ENCODE peak calls at places on chromosomes 16 and 17, in nine cellular contexts. Q, U, N, W, S, M, V, O and E are unnamed samples.
A peak's percentile ranks its signal among the peaks of the same experiment; 100 is the strongest.

GRCh38 chr16:52078716-52079655 is 468.0 kb downstream of the TOX3 start:
- DNase-seq in N (no peak), S (no peak), M (no peak), O (no peak), V (no peak), Q (no peak), U (no peak), W (no peak), E (no peak)

GRCh38 chr16:57815987-57816745 is 13.9 kb upstream of the KIFC3 start:
- DNase-seq in N (peak; percentile 98), O (peak; percentile 40), M (no peak), Q (no peak), S (peak; percentile 97), U (peak; percentile 56), W (peak; percentile 79), V (peak; percentile 51), E (peak; percentile 71)

GRCh38 chr17:57676543-57676942 is 68.6 kb downstream of the CCDC182 start:
- DNase-seq in U (no peak), N (no peak), S (no peak), Q (no peak), O (no peak), W (no peak), M (no peak), V (no peak), E (no peak)

GRCh38 chr16:31354394-31355291 is at the start of gene ITGAX:
- DNase-seq in Q (peak; percentile 67), O (no peak), U (no peak), N (peak; percentile 32), W (no peak), V (no peak), S (no peak), M (peak; percentile 67), E (no peak)

GRCh38 chr17:80820331-80820730 is 171.3 kb upstream of the CHMP6 start:
- DNase-seq in U (no peak), S (no peak), Q (no peak), W (no peak), N (no peak), O (no peak), M (no peak), V (no peak), E (no peak)

GRCh38 chr17:4920351-4921048 is 11.6 kb upstream of the GP1BA start:
- DNase-seq in S (no peak), U (no peak), O (no peak), M (no peak), W (no peak), Q (no peak), N (peak; percentile 51), V (no peak), E (no peak)

GRCh38 chr16:56257260-56257659 is 66.0 kb downstream of the GNAO1 start:
- DNase-seq in V (no peak), O (peak; percentile 47), U (peak; percentile 93), Q (no peak), S (no peak), M (no peak), W (no peak), N (no peak), E (no peak)

GRCh38 chr16:19366384-19366783 is 51.3 kb upstream of the TMC5 start:
- DNase-seq in N (no peak), O (no peak), S (no peak), Q (no peak), W (no peak), V (no peak), M (no peak), U (no peak), E (no peak)

GRCh38 chr17:44781553-44782348 is 23.0 kb downstream of the ADAM11 start:
- DNase-seq in O (no peak), U (no peak), Q (no peak), V (no peak), W (peak; percentile 54), S (no peak), M (no peak), N (no peak), E (no peak)

GRCh38 chr16:12758031-12758669 is 45.5 kb downstream of the CPPED1 start:
- DNase-seq in U (peak; percentile 79), O (no peak), Q (no peak), W (no peak), S (no peak), V (peak; percentile 67), N (no peak), M (no peak), E (no peak)

GRCh38 chr17:74351552-74352210 is 10.0 kb downstream of the BTBD17 start:
- DNase-seq in O (no peak), S (no peak), V (peak; percentile 51), Q (no peak), W (peak; percentile 85), U (peak; percentile 37), M (no peak), N (no peak), E (peak; percentile 40)
- TF ChIP-seq CTCF in O (no peak), S (no peak), V (no peak), Q (no peak), W (peak; percentile 31), U (peak; percentile 10), M (no peak), N (no peak), E (peak; percentile 19)

GRCh38 chr16:5633845-5634440 is 536.3 kb upstream of the EEF2KMT start:
- DNase-seq in O (no peak), Q (no peak), M (no peak), N (no peak), W (peak; percentile 80), S (no peak), U (no peak), V (peak; percentile 71), E (no peak)
- TF ChIP-seq CTCF in O (no peak), Q (no peak), M (peak; percentile 59), N (no peak), W (peak; percentile 73), S (no peak), U (peak; percentile 84), V (no peak), E (peak; percentile 62)

GRCh38 chr17:20121359-20122235 is 112.4 kb downstream of the SPECC1 start:
- DNase-seq in O (peak; percentile 26), V (peak; percentile 75), M (peak; percentile 37), N (peak; percentile 34), Q (peak; percentile 82), W (peak; percentile 87), S (peak; percentile 47), U (peak; percentile 38), E (peak; percentile 75)

GRCh38 chr17:20120835-20121234 is 111.7 kb downstream of the SPECC1 start:
- DNase-seq in W (no peak), Q (no peak), U (no peak), O (no peak), M (no peak), S (no peak), N (no peak), V (no peak), E (no peak)

GRCh38 chr17:20118280-20118679 is 109.1 kb downstream of the SPECC1 start:
- DNase-seq in W (no peak), U (no peak), V (no peak), M (no peak), N (no peak), Q (no peak), S (no peak), O (no peak), E (no peak)

GRCh38 chr17:20114466-20114865 is 105.3 kb downstream of the SPECC1 start:
- DNase-seq in W (no peak), M (no peak), N (no peak), V (no peak), S (no peak), O (no peak), U (no peak), Q (no peak), E (no peak)

GRCh38 chr17:20116683-20117309 is 107.6 kb downstream of the SPECC1 start:
- DNase-seq in Q (peak; percentile 75), S (peak; percentile 46), M (peak; percentile 16), W (peak; percentile 89), V (peak; percentile 79), N (peak; percentile 38), O (no peak), U (peak; percentile 45), E (peak; percentile 49)
- TF ChIP-seq CTCF in Q (peak; percentile 81), S (peak; percentile 41), M (peak; percentile 65), W (peak; percentile 58), V (peak; percentile 71), N (peak; percentile 37), O (peak; percentile 68), U (peak; percentile 61), E (peak; percentile 76)

GRCh38 chr17:40415390-40415789 is 2.3 kb downstream of the TOP2A start:
- DNase-seq in O (no peak), V (peak; percentile 36), S (no peak), W (peak; percentile 64), U (no peak), N (peak; percentile 33), Q (peak; percentile 54), M (no peak), E (no peak)
- TF ChIP-seq CTCF in O (peak; percentile 76), V (peak; percentile 67), S (peak; percentile 64), W (peak; percentile 72), U (peak; percentile 62), N (peak; percentile 60), Q (peak; percentile 84), M (peak; percentile 52), E (peak; percentile 79)

GRCh38 chr17:78133971-78134898 is 3.7 kb downstream of the TMC8 start:
- DNase-seq in N (no peak), U (peak; percentile 68), Q (peak; percentile 86), S (peak; percentile 54), O (no peak), M (no peak), V (peak; percentile 50), W (peak; percentile 93), E (peak; percentile 65)
- TF ChIP-seq CTCF in N (peak; percentile 36), U (peak; percentile 61), Q (peak; percentile 80), S (peak; percentile 65), O (peak; percentile 45), M (peak; percentile 78), V (peak; percentile 48), W (peak; percentile 69), E (peak; percentile 42)

DNA sequence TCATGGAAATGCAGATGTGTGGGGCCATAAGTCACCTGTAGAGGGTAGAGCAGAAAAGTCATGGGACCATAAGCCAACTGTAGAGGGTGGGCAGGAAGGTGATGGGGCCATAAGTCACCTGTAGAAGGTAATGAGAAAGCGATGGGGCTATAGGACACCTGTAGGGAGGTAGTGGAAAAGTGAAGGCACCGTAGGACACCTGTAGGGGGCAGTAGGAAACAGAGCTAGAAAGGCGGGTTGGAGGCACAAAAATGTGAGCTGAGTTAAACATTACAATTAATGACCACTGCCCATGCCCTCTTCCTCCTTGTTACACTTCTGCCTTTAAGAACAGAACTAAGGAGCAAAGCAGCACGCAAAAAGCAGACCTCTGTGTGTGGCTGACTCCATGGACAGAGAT is 150.1 kb downstream of the SHISA6 start:
- DNase-seq in V (no peak), Q (no peak), U (no peak), N (no peak), S (no peak), W (peak; percentile 0), O (no peak), M (no peak), E (no peak)
- TF ChIP-seq CTCF in V (no peak), Q (no peak), U (peak; percentile 3), N (no peak), S (no peak), W (no peak), O (no peak), M (peak; percentile 4), E (peak; percentile 24)

GRCh38 chr16:85209526-85210121 is 97.4 kb upstream of the CIBAR2 start:
- DNase-seq in U (no peak), M (no peak), W (no peak), S (no peak), V (no peak), O (no peak), Q (no peak), N (no peak), E (no peak)
- TF ChIP-seq CTCF in U (no peak), M (no peak), W (peak; percentile 21), S (no peak), V (no peak), O (no peak), Q (no peak), N (no peak), E (no peak)